ENCODE peak calls at places on chromosomes 7 and 10, in ten cellular contexts. C, R, Z, N, D, U, O, E, W and S are unnamed samples. For H3K4me1, the result is how much of the 10 kb centered on the place peaks cover.

GRCh38 chr7:75962607-75963382 is 31.6 kb downstream of the TMEM120A start:
- DNase-seq in C (no peak), R (peak), Z (no peak), N (peak), D (no peak), U (peak), O (no peak), E (peak), W (no peak), S (no peak)

GRCh38 chr7:1665721-1666250 is 4.3 kb upstream of the ELFN1 start:
- DNase-seq in C (peak), R (peak), Z (peak), N (peak), D (no peak), U (peak), O (peak), E (peak), W (peak), S (peak)

GRCh38 chr7:3294432-3295100 is 6.5 kb upstream of the SDK1 start:
- DNase-seq in C (no peak), R (no peak), Z (no peak), N (no peak), D (peak), U (no peak), O (peak), E (peak), W (no peak), S (no peak)

GRCh38 chr7:150412518-150413247 is 33.6 kb downstream of the ZNF775 start:
- DNase-seq in C (peak), R (no peak), Z (no peak), N (no peak), D (no peak), U (no peak), O (no peak), E (no peak), W (no peak), S (peak)

GRCh38 chr10:50515420-50515819 is 108.3 kb downstream of the SGMS1 start:
- DNase-seq in C (no peak), R (no peak), Z (no peak), N (no peak), D (no peak), U (no peak), O (no peak), E (no peak), W (no peak), S (no peak)

GRCh38 chr7:151166629-151167196 is 781 bp downstream of the GBX1 start:
- DNase-seq in C (peak), R (no peak), Z (no peak), N (no peak), D (no peak), U (no peak), O (peak), E (no peak), W (no peak), S (no peak)

GRCh38 chr7:110592557-110592956 is 498.4 kb upstream of the LRRN3 start:
- DNase-seq in C (no peak), R (no peak), Z (no peak), N (no peak), D (no peak), U (peak), O (no peak), E (no peak), W (no peak), S (no peak)

GRCh38 chr7:84092207-84092606 is 102.4 kb downstream of the SEMA3A start:
- DNase-seq in C (no peak), R (no peak), Z (no peak), N (no peak), D (no peak), U (peak), O (no peak), E (no peak), W (no peak), S (no peak)

GRCh38 chr10:13839430-13839986 is 252.7 kb downstream of the PRPF18 start:
- DNase-seq in C (peak), R (peak), Z (no peak), N (peak), D (no peak), U (peak), O (no peak), E (no peak), W (peak), S (no peak)

GRCh38 chr10:17512341-17513001 is 58.1 kb upstream of the ST8SIA6 start:
- DNase-seq in C (no peak), R (peak), Z (no peak), N (peak), D (peak), U (peak), O (no peak), E (no peak), W (no peak), S (peak)

GRCh38 chr7:144857463-144857862 is 21.6 kb upstream of the TPK1 start:
- DNase-seq in C (no peak), R (no peak), Z (no peak), N (no peak), D (no peak), U (no peak), O (no peak), E (no peak), W (no peak), S (no peak)

GRCh38 chr7:96837583-96837982 is 127.9 kb upstream of the SEM1 start:
- DNase-seq in C (no peak), R (no peak), Z (no peak), N (no peak), D (no peak), U (no peak), O (no peak), E (no peak), W (no peak), S (no peak)

DNA sequence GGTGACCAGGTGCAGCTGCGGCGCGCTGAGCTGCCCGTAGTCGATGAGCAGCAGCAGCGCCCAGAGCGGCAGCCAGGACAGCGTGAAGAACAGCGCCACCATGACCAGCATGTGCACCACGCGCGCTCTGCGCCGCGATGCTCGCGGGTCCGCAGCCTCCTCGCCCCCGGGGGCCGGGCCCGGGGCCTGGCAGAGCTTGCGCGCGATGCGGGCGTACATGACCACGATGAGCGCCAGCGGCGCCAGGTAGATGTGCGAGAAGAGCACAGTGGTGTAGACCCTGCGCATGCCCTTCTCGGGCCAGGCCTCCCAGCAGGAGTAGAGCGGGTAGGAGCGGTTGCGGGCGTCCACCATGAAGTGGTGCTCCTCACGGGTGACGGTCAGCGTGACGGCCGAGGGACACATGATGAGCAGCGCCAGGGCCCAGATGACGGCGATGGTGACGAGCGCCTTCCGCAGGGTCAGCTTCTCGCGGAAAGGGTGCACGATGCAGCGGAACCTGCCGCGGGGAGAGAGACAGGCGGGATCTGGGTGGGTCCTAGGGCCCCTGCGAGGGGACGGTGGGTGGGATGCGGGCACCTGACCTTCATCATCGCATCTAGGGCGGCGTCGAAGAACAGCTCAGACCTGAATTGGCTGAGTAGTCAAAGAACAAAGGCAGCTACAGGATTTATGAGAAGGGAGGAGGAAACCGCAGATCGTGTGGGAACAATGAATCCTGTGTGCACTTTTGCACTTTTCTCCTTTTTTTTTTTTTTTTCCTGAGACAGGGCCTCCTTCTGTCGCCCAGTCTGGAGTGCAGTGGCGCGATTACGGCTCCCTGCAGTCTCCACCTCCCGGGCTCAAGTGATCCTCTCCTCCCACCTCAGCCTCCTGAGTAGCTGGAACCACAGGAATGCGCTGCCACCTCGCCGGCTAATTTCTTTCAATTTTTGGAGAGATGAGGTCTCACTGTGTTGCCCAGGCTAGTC is 22.4 kb upstream of the PPA1 start:
- DNase-seq in C (no peak), R (peak), Z (no peak), N (no peak), D (no peak), U (no peak), O (peak), E (no peak), W (no peak), S (no peak)
- H3K4me3 ChIP-seq in C (peak), R (no peak), Z (no peak), N (no peak), D (no peak), U (no peak), O (no peak), E (no peak), W (no peak), S (peak)

GRCh38 chr10:119759832-119760231 is 34.0 kb downstream of the INPP5F start:
- DNase-seq in C (no peak), R (peak), Z (no peak), N (no peak), D (no peak), U (peak), O (no peak), E (no peak), W (no peak), S (no peak)
- H3K4me1 ChIP-seq in C (under half), R (under half), Z (under half), N (under half), D (under half), U (under half), O (under half), E (under half), W (under half), S (under half)

GRCh38 chr10:23081891-23082290 is 13.5 kb upstream of the MSRB2 start:
- DNase-seq in C (no peak), R (no peak), Z (no peak), N (no peak), D (no peak), U (peak), O (peak), E (no peak), W (no peak), S (no peak)
- TF ChIP-seq CTCF in C (peak), R (peak), Z (peak), N (no peak), D (no peak), U (peak), O (peak), E (peak), W (no peak), S (no peak)

GRCh38 chr10:115093776-115094361 is 704 bp downstream of the ATRNL1 start:
- DNase-seq in C (peak), R (no peak), Z (no peak), N (no peak), D (peak), U (no peak), O (peak), E (peak), W (peak), S (no peak)

GRCh38 chr10:115095758-115096157 is 2.6 kb downstream of the ATRNL1 start:
- DNase-seq in C (no peak), R (no peak), Z (no peak), N (no peak), D (no peak), U (no peak), O (no peak), E (no peak), W (no peak), S (no peak)

GRCh38 chr10:115092555-115093285 is 445 bp upstream of the ATRNL1 start:
- DNase-seq in C (peak), R (peak), Z (peak), N (no peak), D (peak), U (peak), O (peak), E (peak), W (peak), S (peak)

GRCh38 chr10:115093286-115093775 is at the start of gene ATRNL1:
- DNase-seq in C (peak), R (peak), Z (peak), N (no peak), D (peak), U (no peak), O (peak), E (peak), W (peak), S (peak)

GRCh38 chr10:115094605-115095004 is 1.4 kb downstream of the ATRNL1 start:
- DNase-seq in C (no peak), R (no peak), Z (no peak), N (no peak), D (no peak), U (no peak), O (no peak), E (no peak), W (no peak), S (no peak)
- H3K4me3 ChIP-seq in C (peak), R (no peak), Z (peak), N (no peak), D (no peak), U (no peak), O (peak), E (peak), W (peak), S (no peak)

DNA sequence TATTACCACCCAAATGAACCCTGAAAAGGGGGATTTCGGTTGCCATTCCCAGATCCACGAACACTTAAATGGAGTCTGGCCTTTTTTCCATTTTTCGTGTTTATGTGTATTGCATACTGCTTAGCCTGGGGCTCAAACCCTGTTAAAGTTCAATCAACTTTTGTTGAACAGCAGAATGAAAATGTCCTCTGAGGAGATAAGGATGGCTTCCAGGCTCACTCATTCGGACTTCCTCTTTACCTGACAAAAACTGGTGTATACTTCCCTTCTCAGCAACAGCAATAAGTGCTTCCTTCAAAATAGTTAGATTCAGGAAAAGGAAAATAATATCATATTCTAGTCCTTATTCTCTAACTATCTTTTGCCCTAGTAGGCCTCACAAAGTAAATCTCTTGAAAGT is 61.1 kb upstream of the ARID5B start:
- DNase-seq in C (no peak), R (no peak), Z (no peak), N (no peak), D (no peak), U (no peak), O (no peak), E (no peak), W (no peak), S (no peak)
- H3K4me1 ChIP-seq in C (under half), R (under half), Z (under half), N (under half), D (half or more), U (under half), O (under half), E (under half), W (under half), S (under half)

GRCh38 chr7:123208793-123209192 is 9.0 kb upstream of the SLC13A1 start:
- DNase-seq in C (no peak), R (no peak), Z (peak), N (no peak), D (peak), U (no peak), O (peak), E (peak), W (no peak), S (no peak)
- TF ChIP-seq CTCF in C (no peak), R (no peak), Z (peak), N (no peak), D (peak), U (no peak), O (peak), E (peak), W (no peak), S (peak)

DNA sequence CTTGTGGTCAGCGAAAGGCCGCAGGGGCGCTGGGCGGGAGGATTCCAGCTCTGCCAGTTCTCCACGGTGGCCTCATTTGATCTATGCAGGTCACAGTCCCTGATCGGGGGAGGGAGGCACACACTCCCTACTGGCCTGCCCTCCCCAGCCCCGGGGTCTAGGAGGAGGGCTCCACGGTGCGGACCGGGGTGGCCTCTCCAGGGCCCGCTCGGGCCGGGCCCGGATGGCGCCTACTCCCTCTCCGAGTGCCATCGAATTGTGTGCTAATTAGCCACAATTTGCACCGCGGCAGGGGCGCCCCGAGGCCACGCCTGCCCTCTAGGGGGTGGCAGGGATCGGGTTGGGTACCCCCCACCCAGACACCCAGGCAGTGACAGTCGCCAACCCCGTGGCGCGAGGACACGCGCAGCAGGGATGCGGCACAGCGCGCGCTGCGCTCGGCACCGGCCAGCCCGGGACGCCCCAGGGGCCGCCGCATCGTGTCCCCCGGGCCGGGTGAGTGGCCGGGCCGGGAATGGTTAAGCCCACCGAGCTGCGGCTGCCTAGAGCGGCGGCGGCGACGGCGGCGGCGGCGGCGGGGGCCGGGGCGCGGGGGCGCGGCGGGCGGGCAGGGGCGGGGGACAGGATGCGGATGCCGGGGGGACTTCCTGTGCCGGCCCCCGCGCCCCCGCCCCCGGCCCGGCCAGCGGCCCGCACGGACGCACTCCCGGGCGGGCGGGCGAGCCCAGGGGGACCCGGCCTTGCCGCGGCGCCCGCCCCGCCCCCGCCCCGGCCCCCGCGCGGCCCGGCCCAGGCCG is at the start of gene ZNF853:
- DNase-seq in C (no peak), R (peak), Z (no peak), N (no peak), D (no peak), U (no peak), O (peak), E (peak), W (no peak), S (no peak)
- H3K4me3 ChIP-seq in C (peak), R (no peak), Z (peak), N (peak), D (peak), U (peak), O (peak), E (peak), W (peak), S (peak)

GRCh38 chr7:25780904-25781303 is 371.1 kb upstream of the NFE2L3 start:
- DNase-seq in C (no peak), R (no peak), Z (no peak), N (no peak), D (no peak), U (no peak), O (no peak), E (no peak), W (no peak), S (no peak)
- H3K4me1 ChIP-seq in C (under half), R (under half), Z (under half), N (under half), D (under half), U (under half), O (under half), E (under half), W (under half), S (under half)